ENCODE peak calls at places on chromosomes 2 and 18, in four cellular contexts. G is adipocyte, W is tibial nerve, E is heart left ventricle. Q is an unnamed sample. For H3K4me1, the result is how much of the 10 kb centered on the place peaks cover.

GRCh38 chr2:203683421-203683820 is 23.0 kb upstream of the CD28 start:
- DNase-seq in G (no peak), W (no peak), E (no peak), Q (no peak)

GRCh38 chr2:234823877-234824376 is 127.9 kb upstream of the SH3BP4 start:
- DNase-seq in G (peak), W (peak), E (peak), Q (peak)

GRCh38 chr2:69241039-69241586 is 145.9 kb downstream of the GFPT1 start:
- DNase-seq in G (no peak), W (no peak), E (no peak), Q (no peak)

GRCh38 chr2:109404681-109405080 is 209.1 kb downstream of the SEPTIN10 start:
- DNase-seq in G (no peak), W (no peak), E (no peak), Q (no peak)

GRCh38 chr2:8855019-8855418 is 17.6 kb upstream of the KIDINS220 start:
- DNase-seq in G (no peak), W (no peak), E (no peak), Q (no peak)

GRCh38 chr2:229370484-229370883 is 99.4 kb upstream of the PID1 start:
- DNase-seq in G (no peak), W (no peak), E (no peak), Q (no peak)

GRCh38 chr2:39491653-39492052 is 54.6 kb upstream of the MAP4K3 start:
- DNase-seq in G (no peak), W (no peak), E (no peak), Q (no peak)

GRCh38 chr2:72990695-72991438 is 73.5 kb downstream of the EMX1 start:
- DNase-seq in G (no peak), W (peak), E (no peak), Q (peak)

GRCh38 chr18:26480897-26481795 is 67.2 kb downstream of the KCTD1 start:
- DNase-seq in G (peak), W (no peak), E (no peak), Q (no peak)

GRCh38 chr18:27661320-27662049 is 476.4 kb upstream of the CHST9 start:
- DNase-seq in G (no peak), W (no peak), E (no peak), Q (no peak)

GRCh38 chr2:17845806-17846205 is 29.5 kb downstream of the MSGN1 start:
- DNase-seq in G (no peak), W (no peak), E (no peak), Q (no peak)

GRCh38 chr2:205640713-205641112 is 41.6 kb upstream of the NRP2 start:
- DNase-seq in G (no peak), W (no peak), E (no peak), Q (no peak)

GRCh38 chr2:224970311-224970710 is 72.0 kb downstream of the DOCK10 start:
- DNase-seq in G (no peak), W (no peak), E (no peak), Q (no peak)

GRCh38 chr2:49288113-49288710 is 133.9 kb upstream of the FSHR start:
- DNase-seq in G (no peak), W (no peak), E (no peak), Q (no peak)

GRCh38 chr18:40897884-40898283 is 1057.2 kb upstream of the PIK3C3 start:
- DNase-seq in G (no peak), W (no peak), E (no peak), Q (no peak)

GRCh38 chr2:191942114-191943103 is 95.5 kb upstream of the CAVIN2 start:
- DNase-seq in G (peak), W (no peak), E (no peak), Q (no peak)

GRCh38 chr2:128775401-128776285 is 457.0 kb upstream of the HS6ST1 start:
- DNase-seq in G (no peak), W (no peak), E (no peak), Q (no peak)

GRCh38 chr18:3151379-3152264 is 68.1 kb downstream of the MYOM1 start:
- DNase-seq in G (peak), W (no peak), E (no peak), Q (no peak)

GRCh38 chr2:75612862-75613243 is 33.7 kb upstream of the MRPL19 start:
- DNase-seq in G (no peak), W (no peak), E (no peak), Q (no peak)

GRCh38 chr18:76454429-76454828 is 40.6 kb downstream of the ZNF516 start:
- DNase-seq in G (no peak), W (no peak), E (no peak), Q (no peak)

GRCh38 chr2:43067254-43068052 is 159.0 kb downstream of the ZFP36L2 start:
- DNase-seq in G (no peak), W (no peak), E (no peak), Q (peak)

GRCh38 chr2:215060851-215061541 is 77.4 kb downstream of the ABCA12 start:
- DNase-seq in G (no peak), W (no peak), E (peak), Q (no peak)

GRCh38 chr2:179059026-179059680 is 9.2 kb upstream of the CCDC141 start:
- DNase-seq in G (no peak), W (no peak), E (no peak), Q (no peak)

GRCh38 chr18:23835076-23835475 is 145.8 kb downstream of the LAMA3 start:
- DNase-seq in G (peak), W (no peak), E (no peak), Q (no peak)

GRCh38 chr2:177983183-177983788 is 89.3 kb downstream of the PDE11A start:
- DNase-seq in G (peak), W (no peak), E (no peak), Q (peak)

GRCh38 chr2:170997893-170998477 is 68.9 kb downstream of the GORASP2 start:
- DNase-seq in G (no peak), W (no peak), E (no peak), Q (no peak)

GRCh38 chr18:59669872-59670657 is 27.2 kb downstream of the CCBE1 start:
- DNase-seq in G (peak), W (no peak), E (no peak), Q (no peak)

GRCh38 chr18:46073474-46074331 is 1.6 kb upstream of the PSTPIP2 start:
- DNase-seq in G (peak), W (no peak), E (no peak), Q (no peak)

GRCh38 chr2:26913599-26914285 is 56.7 kb upstream of the MAPRE3 start:
- DNase-seq in G (peak), W (no peak), E (no peak), Q (no peak)

GRCh38 chr18:35267809-35268208 is 22.2 kb downstream of the ZSCAN30 start:
- DNase-seq in G (no peak), W (no peak), E (no peak), Q (peak)

GRCh38 chr2:203582468-203582867 is 47.4 kb upstream of the RAPH1 start:
- DNase-seq in G (peak), W (no peak), E (no peak), Q (no peak)

GRCh38 chr2:76563730-76564129 is 853.0 kb upstream of the GCFC2 start:
- DNase-seq in G (no peak), W (no peak), E (peak), Q (peak)

GRCh38 chr2:216665717-216666116 is 29.6 kb downstream of the IGFBP5 start:
- DNase-seq in G (no peak), W (no peak), E (no peak), Q (no peak)

GRCh38 chr2:196591004-196591403 is 48.5 kb upstream of the CCDC150 start:
- DNase-seq in G (no peak), W (no peak), E (no peak), Q (no peak)

GRCh38 chr2:138752231-138752956 is 27.8 kb downstream of the NXPH2 start:
- DNase-seq in G (no peak), W (no peak), E (no peak), Q (no peak)
- H3K4me1 ChIP-seq in G (under half), W (under half), E (under half), Q (under half)

GRCh38 chr2:237695201-237695780 is 67.9 kb downstream of the LRRFIP1 start:
- DNase-seq in G (peak), W (no peak), E (no peak), Q (no peak)

GRCh38 chr2:237696471-237696870 is 69.1 kb downstream of the LRRFIP1 start:
- DNase-seq in G (no peak), W (no peak), E (peak), Q (no peak)

GRCh38 chr2:237692601-237693079 is 65.3 kb downstream of the LRRFIP1 start:
- DNase-seq in G (peak), W (no peak), E (peak), Q (peak)

GRCh38 chr2:237693281-237694039 is 66.1 kb downstream of the LRRFIP1 start:
- DNase-seq in G (peak), W (no peak), E (no peak), Q (no peak)

DNA sequence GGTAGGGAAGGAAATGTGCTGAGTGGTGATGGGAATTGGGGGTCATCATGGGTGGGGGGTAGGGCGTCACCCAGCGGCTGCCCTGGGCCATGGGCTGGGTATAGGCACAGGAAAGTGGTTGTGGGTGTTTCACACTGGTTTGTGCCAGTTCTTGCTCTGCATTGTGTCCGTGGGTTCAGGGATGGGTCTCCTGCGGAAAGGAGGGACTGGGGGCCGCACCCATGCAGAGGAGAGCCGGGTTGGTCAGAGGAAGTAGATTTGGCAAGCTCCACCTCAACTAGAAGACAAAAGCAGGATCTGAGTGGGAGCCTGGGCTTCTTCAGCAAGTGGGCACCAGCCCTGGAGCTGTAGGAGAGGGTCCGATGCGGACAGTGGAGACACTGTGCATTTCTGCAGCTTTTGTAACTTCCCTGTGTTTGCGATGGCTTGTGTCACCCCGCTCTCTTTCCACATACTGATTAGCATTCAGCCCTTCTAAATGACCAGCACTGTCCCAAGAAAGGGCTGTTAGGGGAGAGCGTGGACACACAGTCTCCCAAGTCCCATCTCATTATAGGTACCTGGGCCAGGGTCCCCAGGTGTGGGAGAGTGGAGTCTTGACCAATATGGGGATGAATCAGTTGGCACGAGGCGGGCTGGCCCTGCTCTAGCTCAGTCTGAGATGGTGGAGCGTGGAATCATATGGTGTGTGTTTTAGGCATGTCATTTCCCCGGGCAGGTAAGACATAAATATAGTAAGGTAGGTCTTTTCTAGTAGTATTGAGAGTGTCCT is 67.2 kb downstream of the LRRFIP1 start:
- DNase-seq in G (no peak), W (no peak), E (peak), Q (no peak)
- H3K4me1 ChIP-seq in G (under half), W (half or more), E (half or more), Q (half or more)

GRCh38 chr2:150076281-150076680 is 411.2 kb downstream of the RND3 start:
- DNase-seq in G (peak), W (no peak), E (no peak), Q (no peak)

GRCh38 chr2:150085478-150085877 is 402.0 kb downstream of the RND3 start:
- DNase-seq in G (no peak), W (no peak), E (no peak), Q (no peak)

GRCh38 chr2:150080115-150080514 is 407.4 kb downstream of the RND3 start:
- DNase-seq in G (peak), W (no peak), E (no peak), Q (no peak)

GRCh38 chr2:150081775-150082517 is 405.5 kb downstream of the RND3 start:
- DNase-seq in G (peak), W (no peak), E (no peak), Q (no peak)
- H3K4me1 ChIP-seq in G (under half), W (under half), E (under half), Q (under half)

DNA sequence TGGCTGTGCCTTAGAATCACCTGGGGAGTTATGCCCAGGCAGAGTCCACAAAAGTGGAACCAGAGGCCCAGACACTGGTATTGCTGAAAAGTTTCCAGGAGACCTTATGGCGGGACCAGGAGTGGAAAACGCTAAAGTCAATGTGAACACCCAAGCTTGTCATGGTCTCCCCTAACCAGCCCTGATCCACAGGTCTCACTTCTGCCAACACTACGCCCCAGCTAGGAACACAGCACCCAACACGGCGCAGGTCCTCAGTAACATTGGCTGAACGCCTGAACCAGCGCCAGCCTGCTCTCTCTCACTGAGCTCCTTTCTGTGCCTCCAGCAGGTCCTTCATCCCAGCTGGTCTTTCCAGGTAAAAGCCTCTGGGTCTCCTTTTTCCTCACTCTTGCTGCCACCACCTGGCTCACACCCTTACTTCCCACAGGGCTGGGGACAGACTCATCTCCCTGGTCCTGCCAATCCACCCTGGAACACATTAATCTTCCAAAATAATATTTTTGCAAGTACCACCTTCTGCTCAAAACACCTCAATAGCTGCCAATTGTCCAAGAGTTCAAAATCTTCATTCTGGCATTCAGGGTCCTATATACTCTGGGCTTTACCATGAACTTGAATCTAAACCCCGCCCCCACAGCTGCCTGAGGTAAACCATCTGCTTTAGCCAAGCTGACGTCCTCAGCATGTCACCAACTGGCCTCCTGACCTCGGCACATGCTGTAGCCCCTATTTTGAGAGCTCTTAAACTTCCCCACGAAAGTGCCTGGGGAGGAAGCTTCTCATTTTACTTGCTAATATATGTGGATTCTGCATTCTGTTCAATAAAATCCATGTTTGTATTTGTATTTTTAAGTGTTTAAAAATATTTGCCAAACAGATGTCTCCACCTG is 34.6 kb downstream of the ADCY3 start:
- DNase-seq in G (no peak), W (no peak), E (no peak), Q (no peak)
- H3K4me1 ChIP-seq in G (under half), W (half or more), E (under half), Q (under half)

GRCh38 chr18:36451454-36452251 is 154.1 kb downstream of the FHOD3 start:
- DNase-seq in G (no peak), W (no peak), E (no peak), Q (no peak)
- H3K4me1 ChIP-seq in G (under half), W (under half), E (half or more), Q (under half)

DNA sequence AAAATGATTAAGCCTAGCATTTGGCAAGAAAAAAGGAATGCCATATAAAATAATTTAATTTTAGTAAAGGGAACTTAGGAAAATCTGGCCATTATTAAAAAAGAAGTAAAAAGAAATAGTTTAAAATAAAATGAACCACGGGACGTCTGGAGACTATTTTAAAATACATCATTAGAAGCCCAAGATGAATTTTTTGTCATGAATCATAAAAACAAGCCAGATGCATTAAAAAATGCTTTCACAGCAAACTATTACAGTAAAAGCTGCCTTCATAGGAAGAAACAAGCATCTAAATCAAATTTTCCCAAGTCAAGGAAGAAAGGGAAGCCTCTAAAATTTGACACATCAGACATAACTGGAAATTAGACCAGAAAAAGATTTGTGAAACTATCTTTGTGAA is 33.0 kb downstream of the COL5A2 start:
- DNase-seq in G (no peak), W (no peak), E (no peak), Q (no peak)
- H3K4me1 ChIP-seq in G (half or more), W (half or more), E (under half), Q (under half)

GRCh38 chr2:46849080-46849715 is 66.4 kb downstream of the MCFD2 start:
- DNase-seq in G (no peak), W (no peak), E (no peak), Q (no peak)

GRCh38 chr2:46849741-46850474 is 65.7 kb downstream of the MCFD2 start:
- DNase-seq in G (peak), W (no peak), E (peak), Q (peak)

GRCh38 chr2:46847185-46847710 is 68.4 kb downstream of the MCFD2 start:
- DNase-seq in G (peak), W (peak), E (peak), Q (peak)

GRCh38 chr2:46847726-46848421 is 67.7 kb downstream of the MCFD2 start:
- DNase-seq in G (peak), W (no peak), E (no peak), Q (no peak)

GRCh38 chr2:46848446-46848845 is 67.2 kb downstream of the MCFD2 start:
- DNase-seq in G (no peak), W (no peak), E (peak), Q (no peak)
- H3K4me1 ChIP-seq in G (half or more), W (half or more), E (half or more), Q (under half)

GRCh38 chr2:74006424-74006823 is 21.7 kb downstream of the TET3 start:
- DNase-seq in G (no peak), W (no peak), E (peak), Q (no peak)
- H3K4me1 ChIP-seq in G (under half), W (half or more), E (half or more), Q (under half)

GRCh38 chr2:88666576-88666975 is 24.9 kb upstream of the RPIA start:
- DNase-seq in G (no peak), W (no peak), E (no peak), Q (peak)
- H3K4me1 ChIP-seq in G (under half), W (under half), E (under half), Q (under half)

DNA sequence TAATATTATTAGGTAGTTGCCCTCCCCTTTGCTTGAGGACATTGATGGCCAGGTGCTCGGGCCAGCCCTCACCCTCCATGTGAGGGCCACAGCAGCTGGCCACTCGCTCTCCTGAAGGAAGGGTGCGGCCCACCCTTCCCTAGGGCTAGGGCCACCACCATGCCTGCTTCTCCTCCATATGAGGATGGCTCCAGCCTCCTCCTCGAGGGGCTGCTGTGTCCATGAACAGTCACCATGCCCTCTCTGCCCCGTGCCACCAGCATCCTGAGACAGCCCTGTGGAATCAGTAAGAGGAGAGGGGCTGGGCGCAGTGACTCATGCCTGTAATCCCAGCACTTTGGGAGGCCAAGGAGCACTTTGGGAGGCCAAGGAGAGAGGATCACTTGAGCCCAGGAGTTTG is 2.4 kb downstream of the GPR17 start:
- DNase-seq in G (no peak), W (no peak), E (peak), Q (no peak)
- H3K4me1 ChIP-seq in G (under half), W (half or more), E (half or more), Q (under half)